ENCODE peak calls at places on chromosomes 3 and 15, in four cellular contexts. A is cardiac fibroblast, V is OCI-LY7, L is HCT116. H is an unnamed sample.

GRCh38 chr3:188683032-188683491 is 488.7 kb upstream of the TPRG1 start:
- DNase-seq in A (peak; percentile 99), V (no peak), L (no peak), H (peak; percentile 99)

GRCh38 chr3:42052132-42052866 is 38.9 kb upstream of the TRAK1 start:
- DNase-seq in A (peak; percentile 91), V (no peak), L (no peak), H (peak; percentile 63)

GRCh38 chr15:92343869-92344643 is 49.6 kb upstream of the ST8SIA2 start:
- DNase-seq in A (no peak), V (no peak), L (no peak), H (no peak)

GRCh38 chr15:84878504-84878903 is 6.0 kb upstream of the SLC28A1 start:
- DNase-seq in A (peak; percentile 61), V (peak; percentile 68), L (peak; percentile 56), H (peak; percentile 78)

GRCh38 chr3:182722938-182723337 is 70.4 kb upstream of the ATP11B start:
- DNase-seq in A (peak; percentile 38), V (no peak), L (no peak), H (no peak)

GRCh38 chr3:134008630-134009156 is 21.0 kb downstream of the SLCO2A1 start:
- DNase-seq in A (peak; percentile 66), V (no peak), L (peak; percentile 79), H (peak; percentile 60)

GRCh38 chr3:124126446-124127017 is 134.6 kb upstream of the ROPN1 start:
- DNase-seq in A (no peak), V (no peak), L (no peak), H (no peak)

GRCh38 chr3:70120360-70120966 is 120.9 kb downstream of the SAMMSON start:
- DNase-seq in A (peak; percentile 69), V (peak; percentile 67), L (peak; percentile 27), H (peak; percentile 88)

GRCh38 chr15:62850791-62851291 is 191.7 kb upstream of the TPM1 start:
- DNase-seq in A (peak; percentile 87), V (no peak), L (no peak), H (peak; percentile 83)

GRCh38 chr3:8938021-8938420 is 25.3 kb downstream of the RAD18 start:
- DNase-seq in A (peak; percentile 71), V (peak; percentile 32), L (peak; percentile 23), H (peak; percentile 79)

DNA sequence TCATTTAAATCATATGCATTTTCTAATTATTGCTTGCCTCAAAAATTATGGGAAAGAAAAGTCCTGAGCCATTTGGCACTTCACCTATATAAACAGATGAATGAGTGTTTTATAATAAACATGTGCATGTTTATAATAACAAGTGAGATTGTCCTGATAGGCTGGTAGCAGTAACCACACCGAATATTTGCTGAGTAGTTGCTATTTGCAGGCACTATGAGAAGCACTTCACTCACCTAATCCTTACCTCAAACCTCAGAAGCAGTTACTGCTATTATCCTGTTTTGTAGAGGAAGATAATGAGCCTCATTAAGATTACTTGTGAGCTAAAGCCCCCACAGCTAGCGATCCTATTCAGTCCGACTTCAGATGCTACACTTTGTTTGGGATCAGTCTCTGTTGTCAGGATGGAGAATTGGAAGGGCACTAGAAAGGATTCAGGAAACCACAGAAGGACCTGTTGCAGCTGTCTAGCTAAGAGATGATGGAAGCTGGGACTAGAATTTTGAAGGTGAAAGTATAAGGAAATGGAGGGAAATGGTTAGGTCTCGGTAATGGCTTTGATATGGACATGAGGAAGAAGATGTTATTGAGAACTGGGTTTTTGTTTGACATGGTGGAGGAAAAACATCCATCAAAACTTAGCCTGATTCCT is 28.4 kb upstream of the MAGI1 start:
- DNase-seq in A (no peak), V (no peak), L (no peak), H (no peak)
- H3K4me3 ChIP-seq in A (no peak overlapping the region), V (no peak overlapping the region), L (no peak overlapping the region), H (no peak overlapping the region)

DNA sequence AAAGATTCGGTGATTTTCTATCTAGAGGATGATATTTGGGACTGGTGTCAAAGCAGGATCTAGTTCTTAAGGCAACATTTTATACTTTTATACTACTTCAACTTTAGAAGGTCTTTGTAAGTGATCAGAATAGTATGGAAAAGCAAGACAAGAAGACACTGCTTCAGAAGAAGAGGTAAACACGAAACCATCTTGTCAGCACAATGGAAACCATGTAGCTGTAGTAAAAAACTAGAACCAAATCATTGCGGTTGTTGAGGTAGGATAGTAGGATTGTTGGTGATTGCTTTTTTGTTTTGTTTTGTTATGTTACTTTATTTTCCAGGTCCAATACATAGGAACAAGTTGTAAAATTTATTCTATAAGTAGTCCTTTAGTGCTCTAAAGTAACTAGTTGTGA is 40.0 kb downstream of the SEMA6D start:
- DNase-seq in A (no peak), V (no peak), L (no peak), H (no peak)
- TF ChIP-seq CTCF in A (no peak), V (no peak), L (no peak), H (no peak)

GRCh38 chr3:108004647-108005046 is 86.2 kb downstream of the CD47 start:
- DNase-seq in A (no peak), V (no peak), L (no peak), H (no peak)
- H3K4me3 ChIP-seq in A (no peak overlapping the region), V (no peak overlapping the region), L (no peak overlapping the region), H (no peak overlapping the region)

DNA sequence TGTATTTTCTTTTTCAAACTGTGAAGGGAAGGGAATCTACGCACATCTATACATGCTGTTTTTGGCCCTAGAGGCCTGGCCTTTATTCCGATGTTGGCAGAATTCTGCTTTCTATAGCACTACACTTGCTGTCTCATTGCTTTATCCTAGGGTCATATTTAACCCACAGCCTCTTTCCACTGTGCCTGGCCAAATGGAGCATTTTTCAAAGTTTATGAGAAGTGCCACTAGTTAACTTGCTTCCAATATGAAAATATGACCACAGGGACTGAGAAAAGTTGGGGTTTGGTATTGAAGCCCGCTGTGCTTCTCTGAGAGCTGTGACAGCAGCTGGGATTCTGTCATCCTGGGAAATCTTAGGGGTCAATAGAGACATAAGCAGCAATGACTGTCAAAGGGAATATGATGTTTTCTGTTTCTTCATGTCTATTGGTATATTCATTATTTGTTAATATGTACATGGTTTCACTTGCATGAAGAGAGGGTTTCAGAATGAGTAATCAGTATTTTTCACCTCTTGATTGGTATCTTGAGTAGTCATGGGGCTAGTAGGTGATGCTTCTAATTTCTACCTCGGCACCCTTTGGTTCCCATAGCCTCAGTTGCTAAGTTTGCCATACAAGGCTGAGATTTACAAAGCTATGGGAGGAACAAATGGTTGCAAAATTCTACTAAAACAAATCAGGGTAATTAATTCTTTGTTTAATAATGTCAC is 275.8 kb upstream of the RBMS3 start:
- DNase-seq in A (no peak), V (no peak), L (no peak), H (no peak)
- TF ChIP-seq CTCF in A (no peak), V (no peak), L (no peak), H (no peak)

GRCh38 chr3:13022348-13023250 is 50.6 kb downstream of the IQSEC1 start:
- DNase-seq in A (peak; percentile 88), V (peak; percentile 75), L (no peak), H (peak; percentile 78)

GRCh38 chr3:13023251-13024055 is 49.8 kb downstream of the IQSEC1 start:
- DNase-seq in A (peak; percentile 75), V (peak; percentile 37), L (no peak), H (peak; percentile 36)

GRCh38 chr3:13020159-13020558 is 53.1 kb downstream of the IQSEC1 start:
- DNase-seq in A (no peak), V (peak; percentile 15), L (no peak), H (no peak)

GRCh38 chr3:13021141-13021933 is 51.9 kb downstream of the IQSEC1 start:
- DNase-seq in A (peak; percentile 18), V (peak; percentile 80), L (no peak), H (no peak)

DNA sequence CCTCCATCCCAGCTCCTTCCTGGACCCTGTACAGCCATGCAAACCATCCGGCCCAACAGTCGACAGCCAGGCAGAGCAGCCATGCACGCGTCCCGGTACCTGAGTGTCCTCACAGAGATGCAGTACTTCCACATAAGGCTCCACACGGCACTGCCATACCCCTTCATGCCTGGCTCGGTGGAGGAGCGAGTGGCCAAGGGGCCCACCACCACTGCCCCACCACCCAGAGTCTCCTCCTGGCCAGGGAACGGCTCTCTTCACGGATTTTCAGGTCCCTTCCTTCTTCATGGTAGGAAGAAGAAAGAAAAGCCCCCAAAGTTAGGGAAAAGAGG is 51.3 kb downstream of the IQSEC1 start:
- DNase-seq in A (peak; percentile 11), V (peak; percentile 41), L (no peak), H (no peak)
- H3K4me3 ChIP-seq in A (no peak overlapping the region), V (peak overlapping the region; percentile 70), L (no peak overlapping the region), H (no peak overlapping the region)

DNA sequence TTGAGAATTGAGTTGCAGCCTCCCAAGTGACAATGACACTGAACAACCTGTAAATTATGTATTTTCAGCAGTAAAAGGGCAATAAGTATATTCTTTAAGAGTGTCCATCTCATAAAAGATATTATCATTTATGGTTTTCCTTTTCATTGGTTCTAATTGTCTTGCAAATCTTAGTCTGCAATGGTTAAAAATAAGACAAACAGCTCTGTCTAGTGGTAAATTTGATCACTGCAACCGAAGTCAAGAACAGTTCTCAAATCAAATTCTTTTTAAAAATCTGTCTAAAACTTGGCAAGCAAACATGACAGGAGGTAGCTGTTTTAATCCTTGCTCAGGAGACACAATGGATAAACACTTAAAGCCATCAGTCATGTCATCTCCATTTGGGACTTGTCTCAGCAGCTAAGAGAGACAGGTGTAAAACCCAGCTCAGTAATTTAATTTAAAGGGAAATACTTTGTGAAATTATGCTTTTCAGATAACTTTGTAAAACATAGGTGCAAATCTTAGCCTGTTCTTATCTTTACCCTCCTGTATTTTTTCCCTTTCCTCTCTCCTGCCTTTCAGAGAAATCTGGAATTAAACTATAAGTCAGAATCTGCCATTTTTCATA is 150.3 kb upstream of the ARHGEF26 start:
- DNase-seq in A (peak; percentile 42), V (peak; percentile 4), L (peak; percentile 37), H (peak; percentile 70)
- TF ChIP-seq CTCF in A (peak; percentile 53), V (peak; percentile 71), L (peak; percentile 52), H (peak; percentile 58)